ENCODE peak calls at places on chromosomes 11 and 22, in six cellular contexts. A is AG10803; N is stimulated activated naive B cell treated with anti-CD40 and anti-IgM and Interleukin-4, amounts not matched to agents 10 μg/mL and 1 μg/mL and 100 μg/mL, for 72 hours; Y is stimulated activated CD4-positive, alpha-beta T cell treated with anti-CD3 and anti-CD28 coated beads, Interleukin-4, amount 100 ng/mL, for 48 hours; M is pulmonary artery endothelial cell; H is ureter. K is an unnamed sample.

GRCh38 chr11:72972541-72973128 is 158.4 kb downstream of the ATG16L2 start:
- DNase-seq in A (peak), N (no peak), Y (no peak), M (no peak), H (no peak), K (no peak)

GRCh38 chr11:111878385-111878765 is 590 bp downstream of the FDXACB1 start:
- DNase-seq in A (no peak), N (no peak), Y (no peak), M (no peak), H (no peak), K (no peak)

GRCh38 chr11:115896084-115896483 is 391.9 kb upstream of the CADM1 start:
- DNase-seq in A (no peak), N (no peak), Y (no peak), M (no peak), H (no peak), K (no peak)

GRCh38 chr11:126834149-126834548 is 166.4 kb downstream of the KIRREL3 start:
- DNase-seq in A (peak), N (no peak), Y (no peak), M (no peak), H (no peak), K (no peak)

GRCh38 chr11:105609832-105610781 is at the start of gene GRIA4:
- DNase-seq in A (peak), N (no peak), Y (no peak), M (no peak), H (no peak), K (peak)

GRCh38 chr11:38667359-38667758 is 2069.3 kb upstream of the RAG2 start:
- DNase-seq in A (no peak), N (no peak), Y (no peak), M (no peak), H (no peak), K (no peak)

GRCh38 chr22:37229805-37230672 is 14.0 kb downstream of the RAC2 start:
- DNase-seq in A (peak), N (peak), Y (peak), M (no peak), H (no peak), K (peak)

GRCh38 chr11:92253945-92254344 is 29.3 kb downstream of the FAT3 start:
- DNase-seq in A (peak), N (no peak), Y (no peak), M (no peak), H (no peak), K (no peak)

GRCh38 chr11:9169595-9170295 is 78.3 kb upstream of the SCUBE2 start:
- DNase-seq in A (no peak), N (no peak), Y (no peak), M (no peak), H (no peak), K (no peak)

GRCh38 chr22:42938976-42939375 is 76.0 kb downstream of the PACSIN2 start:
- DNase-seq in A (peak), N (no peak), Y (no peak), M (no peak), H (no peak), K (no peak)

GRCh38 chr11:68651208-68651984 is 32.9 kb upstream of the GAL start:
- DNase-seq in A (no peak), N (no peak), Y (no peak), M (no peak), H (no peak), K (no peak)

GRCh38 chr11:114123692-114124330 is 64.3 kb downstream of the ZBTB16 start:
- DNase-seq in A (no peak), N (no peak), Y (no peak), M (no peak), H (no peak), K (no peak)

GRCh38 chr22:40525250-40525884 is 111.2 kb downstream of the MRTFA start:
- DNase-seq in A (peak), N (peak), Y (peak), M (no peak), H (no peak), K (peak)

GRCh38 chr22:37621352-37621860 is 12.8 kb downstream of the GGA1 start:
- DNase-seq in A (no peak), N (no peak), Y (no peak), M (no peak), H (no peak), K (no peak)

GRCh38 chr11:19714093-19714386 is 1.4 kb downstream of the NAV2 start:
- DNase-seq in A (no peak), N (no peak), Y (no peak), M (no peak), H (no peak), K (no peak)

GRCh38 chr11:2687782-2688191 is 12.0 kb downstream of the KCNQ1OT1 start:
- DNase-seq in A (no peak), N (no peak), Y (no peak), M (no peak), H (no peak), K (no peak)

GRCh38 chr22:33405194-33405593 is 347.0 kb upstream of the SYN3 start:
- DNase-seq in A (no peak), N (no peak), Y (no peak), M (no peak), H (no peak), K (no peak)

GRCh38 chr22:37281646-37282384 is 493 bp upstream of the CYTH4 start:
- DNase-seq in A (no peak), N (no peak), Y (no peak), M (no peak), H (no peak), K (no peak)

GRCh38 chr22:41873391-41873790 is 40.5 kb downstream of the SREBF2 start:
- DNase-seq in A (no peak), N (no peak), Y (no peak), M (no peak), H (no peak), K (no peak)

GRCh38 chr11:118046051-118046963 is 30.6 kb upstream of the TMPRSS4 start:
- DNase-seq in A (no peak), N (no peak), Y (no peak), M (no peak), H (no peak), K (no peak)

GRCh38 chr11:93903989-93904388 is 53.6 kb upstream of the VSTM5 start:
- DNase-seq in A (no peak), N (no peak), Y (no peak), M (no peak), H (no peak), K (no peak)

GRCh38 chr11:126164781-126165180 is 46.7 kb downstream of the RPUSD4 start:
- DNase-seq in A (no peak), N (no peak), Y (no peak), M (no peak), H (no peak), K (no peak)